ENCODE peak calls at places on chromosomes 6 and 20, in eight cellular contexts. W, Q, G, L, Y, X, H and A are unnamed samples.

GRCh38 chr20:19886666-19887288 is 128.7 kb downstream of the RIN2 start:
- DNase-seq in W (peak; percentile 60), Q (no peak), G (no peak), L (no peak), Y (no peak), X (peak; percentile 65), H (peak; percentile 33), A (peak; percentile 50)

GRCh38 chr20:52196845-52197244 is 5.3 kb upstream of the ZFP64 start:
- DNase-seq in W (no peak), Q (no peak), G (no peak), L (no peak), Y (no peak), X (no peak), H (no peak), A (no peak)

GRCh38 chr20:16612708-16613107 is 39.5 kb upstream of the KIF16B start:
- DNase-seq in W (no peak), Q (no peak), G (no peak), L (no peak), Y (no peak), X (no peak), H (no peak), A (no peak)

GRCh38 chr6:3336066-3336786 is 77.5 kb downstream of the PSMG4 start:
- DNase-seq in W (no peak), Q (no peak), G (no peak), L (no peak), Y (no peak), X (peak; percentile 38), H (no peak), A (peak; percentile 54)

GRCh38 chr6:22470454-22471368 is 98.7 kb upstream of the HDGFL1 start:
- DNase-seq in W (peak; percentile 65), Q (peak; percentile 27), G (peak; percentile 38), L (no peak), Y (no peak), X (no peak), H (no peak), A (peak; percentile 66)

GRCh38 chr6:99349620-99350141 is at the start of gene FAXC:
- DNase-seq in W (peak; percentile 21), Q (peak; percentile 29), G (peak; percentile 52), L (peak; percentile 19), Y (no peak), X (peak; percentile 80), H (peak; percentile 5), A (peak; percentile 78)

GRCh38 chr6:15763827-15764226 is 101.0 kb upstream of the DTNBP1 start:
- DNase-seq in W (peak; percentile 65), Q (peak; percentile 10), G (peak; percentile 65), L (no peak), Y (no peak), X (no peak), H (no peak), A (peak; percentile 9)

GRCh38 chr6:37643851-37644672 is 53.6 kb downstream of the MDGA1 start:
- DNase-seq in W (no peak), Q (no peak), G (no peak), L (no peak), Y (peak; percentile 15), X (no peak), H (no peak), A (no peak)